ENCODE peak calls at places on chromosomes 11 and 22, in six cellular contexts. One of them, this sample, is unnamed.

GRCh38 chr11:22341582-22341919 is 3.4 kb downstream of the SLC17A6 start:
- DNase-seq in non-pigmented ciliary epithelial cell: no peak
- DNase-seq in HT-29: no peak
- DNase-seq in T-helper 1 cell: no peak
- DNase-seq in bronchial epithelial cell: no peak
- DNase-seq in NCI-H446: peak
- DNase-seq in this sample: no peak

GRCh38 chr22:33785283-33785991 is 134.8 kb downstream of the LARGE1 start:
- DNase-seq in NCI-H446: no peak
- DNase-seq in bronchial epithelial cell: peak
- DNase-seq in T-helper 1 cell: no peak
- DNase-seq in HT-29: no peak
- DNase-seq in non-pigmented ciliary epithelial cell: no peak
- DNase-seq in this sample: peak

GRCh38 chr11:29040489-29040888 is 932.3 kb downstream of the METTL15 start:
- DNase-seq in HT-29: no peak
- DNase-seq in NCI-H446: no peak
- DNase-seq in non-pigmented ciliary epithelial cell: no peak
- DNase-seq in bronchial epithelial cell: no peak
- DNase-seq in T-helper 1 cell: no peak
- DNase-seq in this sample: no peak

GRCh38 chr22:47053865-47054185 is 291.4 kb downstream of the TBC1D22A start:
- DNase-seq in non-pigmented ciliary epithelial cell: peak
- DNase-seq in bronchial epithelial cell: no peak
- DNase-seq in HT-29: no peak
- DNase-seq in T-helper 1 cell: no peak
- DNase-seq in NCI-H446: peak
- DNase-seq in this sample: peak

GRCh38 chr11:74909812-74910211 is 39.1 kb downstream of the XRRA1 start:
- DNase-seq in HT-29: no peak
- DNase-seq in bronchial epithelial cell: no peak
- DNase-seq in non-pigmented ciliary epithelial cell: no peak
- DNase-seq in NCI-H446: no peak
- DNase-seq in T-helper 1 cell: no peak
- DNase-seq in this sample: no peak

GRCh38 chr22:21727159-21727558 is 8.4 kb downstream of the YPEL1 start:
- DNase-seq in NCI-H446: no peak
- DNase-seq in non-pigmented ciliary epithelial cell: no peak
- DNase-seq in T-helper 1 cell: no peak
- DNase-seq in HT-29: no peak
- DNase-seq in bronchial epithelial cell: no peak
- DNase-seq in this sample: no peak

GRCh38 chr11:126646701-126647209 is 291.3 kb downstream of the ST3GAL4 start:
- DNase-seq in NCI-H446: no peak
- DNase-seq in T-helper 1 cell: no peak
- DNase-seq in bronchial epithelial cell: peak
- DNase-seq in HT-29: no peak
- DNase-seq in non-pigmented ciliary epithelial cell: no peak
- DNase-seq in this sample: no peak

GRCh38 chr11:13962562-13963168 is at the start of gene SPON1:
- DNase-seq in bronchial epithelial cell: no peak
- DNase-seq in T-helper 1 cell: peak
- DNase-seq in non-pigmented ciliary epithelial cell: no peak
- DNase-seq in NCI-H446: no peak
- DNase-seq in HT-29: no peak
- DNase-seq in this sample: no peak

GRCh38 chr11:46100670-46101069 is 20.6 kb downstream of the PHF21A start:
- DNase-seq in bronchial epithelial cell: no peak
- DNase-seq in T-helper 1 cell: no peak
- DNase-seq in HT-29: no peak
- DNase-seq in NCI-H446: no peak
- DNase-seq in non-pigmented ciliary epithelial cell: no peak
- DNase-seq in this sample: no peak

GRCh38 chr22:34587357-34588356 is 478.3 kb upstream of the ISX start:
- DNase-seq in T-helper 1 cell: no peak
- DNase-seq in NCI-H446: no peak
- DNase-seq in bronchial epithelial cell: no peak
- DNase-seq in HT-29: no peak
- DNase-seq in non-pigmented ciliary epithelial cell: no peak
- DNase-seq in this sample: no peak

GRCh38 chr11:75777461-75778110 is 9.0 kb downstream of the DGAT2 start:
- DNase-seq in NCI-H446: no peak
- DNase-seq in bronchial epithelial cell: peak
- DNase-seq in HT-29: no peak
- DNase-seq in non-pigmented ciliary epithelial cell: no peak
- DNase-seq in T-helper 1 cell: no peak
- DNase-seq in this sample: peak

GRCh38 chr11:8998017-8998416 is 5.8 kb downstream of the NRIP3 start:
- DNase-seq in bronchial epithelial cell: no peak
- DNase-seq in NCI-H446: no peak
- DNase-seq in T-helper 1 cell: no peak
- DNase-seq in non-pigmented ciliary epithelial cell: no peak
- DNase-seq in HT-29: no peak
- DNase-seq in this sample: no peak